ENCODE peak calls at places on chromosomes 13 and 19, in nine cellular contexts. One of them, this sample, is unnamed.

GRCh38 chr19:3570619-3571018 is 2.1 kb upstream of the HMG20B start:
- DNase-seq in astrocyte of the cerebellum: no peak
- DNase-seq in NCI-H2081: no peak
- DNase-seq in CD8-positive, alpha-beta memory T cell: no peak
- DNase-seq in MV-4-11: no peak
- DNase-seq in cardiac fibroblast: no peak
- DNase-seq in KG1: no peak
- DNase-seq in fibroblast of pulmonary artery: no peak
- DNase-seq in foreskin melanocyte: peak
- DNase-seq in this sample: no peak

GRCh38 chr19:54030895-54031586 is 32.7 kb downstream of the VSTM1 start:
- DNase-seq in cardiac fibroblast: peak
- DNase-seq in NCI-H2081: no peak
- DNase-seq in foreskin melanocyte: no peak
- DNase-seq in KG1: peak
- DNase-seq in fibroblast of pulmonary artery: peak
- DNase-seq in astrocyte of the cerebellum: no peak
- DNase-seq in MV-4-11: no peak
- DNase-seq in CD8-positive, alpha-beta memory T cell: no peak
- DNase-seq in this sample: no peak

GRCh38 chr13:18952225-18953016 is 229.2 kb downstream of the TUBA3C start:
- DNase-seq in CD8-positive, alpha-beta memory T cell: no peak
- DNase-seq in foreskin melanocyte: no peak
- DNase-seq in fibroblast of pulmonary artery: no peak
- DNase-seq in cardiac fibroblast: no peak
- DNase-seq in astrocyte of the cerebellum: no peak
- DNase-seq in NCI-H2081: no peak
- DNase-seq in KG1: no peak
- DNase-seq in MV-4-11: no peak
- DNase-seq in this sample: no peak

GRCh38 chr19:49763230-49763629 is at the start of gene TSKS:
- DNase-seq in MV-4-11: no peak
- DNase-seq in foreskin melanocyte: no peak
- DNase-seq in CD8-positive, alpha-beta memory T cell: no peak
- DNase-seq in NCI-H2081: no peak
- DNase-seq in fibroblast of pulmonary artery: no peak
- DNase-seq in astrocyte of the cerebellum: no peak
- DNase-seq in cardiac fibroblast: no peak
- DNase-seq in KG1: no peak
- DNase-seq in this sample: no peak

GRCh38 chr13:94382520-94382919 is 97.0 kb downstream of the DCT start:
- DNase-seq in foreskin melanocyte: no peak
- DNase-seq in astrocyte of the cerebellum: no peak
- DNase-seq in CD8-positive, alpha-beta memory T cell: no peak
- DNase-seq in cardiac fibroblast: no peak
- DNase-seq in MV-4-11: no peak
- DNase-seq in NCI-H2081: no peak
- DNase-seq in fibroblast of pulmonary artery: no peak
- DNase-seq in KG1: no peak
- DNase-seq in this sample: no peak

GRCh38 chr13:39820606-39821005 is 165.1 kb downstream of the COG6 start:
- DNase-seq in cardiac fibroblast: no peak
- DNase-seq in foreskin melanocyte: no peak
- DNase-seq in MV-4-11: no peak
- DNase-seq in fibroblast of pulmonary artery: no peak
- DNase-seq in astrocyte of the cerebellum: no peak
- DNase-seq in NCI-H2081: no peak
- DNase-seq in KG1: no peak
- DNase-seq in CD8-positive, alpha-beta memory T cell: no peak
- DNase-seq in this sample: no peak

GRCh38 chr19:33690461-33691427 is 69.0 kb downstream of the CHST8 start:
- DNase-seq in CD8-positive, alpha-beta memory T cell: no peak
- DNase-seq in KG1: no peak
- DNase-seq in fibroblast of pulmonary artery: no peak
- DNase-seq in NCI-H2081: no peak
- DNase-seq in cardiac fibroblast: no peak
- DNase-seq in foreskin melanocyte: no peak
- DNase-seq in astrocyte of the cerebellum: no peak
- DNase-seq in MV-4-11: no peak
- DNase-seq in this sample: no peak

GRCh38 chr13:99376924-99377323 is 69.7 kb upstream of the GPR183 start:
- DNase-seq in fibroblast of pulmonary artery: no peak
- DNase-seq in NCI-H2081: no peak
- DNase-seq in CD8-positive, alpha-beta memory T cell: no peak
- DNase-seq in MV-4-11: no peak
- DNase-seq in astrocyte of the cerebellum: no peak
- DNase-seq in foreskin melanocyte: no peak
- DNase-seq in cardiac fibroblast: no peak
- DNase-seq in KG1: no peak
- DNase-seq in this sample: no peak

GRCh38 chr19:56083668-56084067 is 37.4 kb downstream of the ZNF787 start:
- DNase-seq in NCI-H2081: no peak
- DNase-seq in MV-4-11: no peak
- DNase-seq in cardiac fibroblast: no peak
- DNase-seq in fibroblast of pulmonary artery: no peak
- DNase-seq in astrocyte of the cerebellum: no peak
- DNase-seq in foreskin melanocyte: no peak
- DNase-seq in KG1: no peak
- DNase-seq in CD8-positive, alpha-beta memory T cell: no peak
- DNase-seq in this sample: no peak

GRCh38 chr13:97432232-97432916 is 1.6 kb upstream of the RAP2A start:
- DNase-seq in cardiac fibroblast: no peak
- DNase-seq in KG1: no peak
- DNase-seq in CD8-positive, alpha-beta memory T cell: no peak
- DNase-seq in foreskin melanocyte: no peak
- DNase-seq in astrocyte of the cerebellum: no peak
- DNase-seq in MV-4-11: no peak
- DNase-seq in fibroblast of pulmonary artery: no peak
- DNase-seq in NCI-H2081: peak
- DNase-seq in this sample: peak

GRCh38 chr19:29714371-29714952 is 599 bp downstream of the C19orf12 start:
- DNase-seq in KG1: no peak
- DNase-seq in MV-4-11: no peak
- DNase-seq in cardiac fibroblast: no peak
- DNase-seq in foreskin melanocyte: no peak
- DNase-seq in CD8-positive, alpha-beta memory T cell: peak
- DNase-seq in fibroblast of pulmonary artery: no peak
- DNase-seq in astrocyte of the cerebellum: no peak
- DNase-seq in NCI-H2081: no peak
- DNase-seq in this sample: peak

GRCh38 chr19:16371540-16371986 is 46.9 kb downstream of the KLF2 start:
- DNase-seq in KG1: no peak
- DNase-seq in MV-4-11: peak
- DNase-seq in fibroblast of pulmonary artery: no peak
- DNase-seq in foreskin melanocyte: no peak
- DNase-seq in NCI-H2081: no peak
- DNase-seq in cardiac fibroblast: no peak
- DNase-seq in astrocyte of the cerebellum: no peak
- DNase-seq in CD8-positive, alpha-beta memory T cell: peak
- DNase-seq in this sample: peak

GRCh38 chr13:99312493-99312883 is 5.3 kb upstream of the GPR183 start:
- DNase-seq in fibroblast of pulmonary artery: peak
- DNase-seq in astrocyte of the cerebellum: no peak
- DNase-seq in CD8-positive, alpha-beta memory T cell: no peak
- DNase-seq in KG1: peak
- DNase-seq in NCI-H2081: no peak
- DNase-seq in cardiac fibroblast: peak
- DNase-seq in MV-4-11: peak
- DNase-seq in foreskin melanocyte: no peak
- DNase-seq in this sample: no peak